ENCODE peak calls at places on chromosomes 7 and 10, in five cellular contexts. D is fibroblast of lung, H is pancreas, K is coronary artery, V is H9. S is an unnamed sample.

GRCh38 chr7:130008941-130009847 is 42.0 kb downstream of the ZC3HC1 start:
- DNase-seq in D (no peak), H (peak), K (no peak), V (peak), S (no peak)

GRCh38 chr7:130141858-130142653 is 63.1 kb downstream of the TMEM209 start:
- DNase-seq in D (no peak), H (no peak), K (no peak), V (no peak), S (peak)

GRCh38 chr7:74453321-74454011 is at the start of gene GTF2IRD1:
- DNase-seq in D (peak), H (peak), K (no peak), V (peak), S (peak)

GRCh38 chr10:133608855-133609254 is 17.7 kb downstream of the FRG2B start:
- DNase-seq in D (no peak), H (no peak), K (no peak), V (no peak), S (no peak)

GRCh38 chr7:92717982-92718716 is 118.2 kb downstream of the CDK6 start:
- DNase-seq in D (peak), H (peak), K (peak), V (no peak), S (no peak)

GRCh38 chr10:89651205-89651915 is 6.3 kb upstream of the PANK1 start:
- DNase-seq in D (no peak), H (no peak), K (no peak), V (no peak), S (no peak)

GRCh38 chr10:87636313-87636915 is 23.3 kb upstream of the PAPSS2 start:
- DNase-seq in D (no peak), H (no peak), K (no peak), V (no peak), S (no peak)

GRCh38 chr10:71726673-71727428 is 7.3 kb upstream of the C10orf105 start:
- DNase-seq in D (no peak), H (no peak), K (no peak), V (no peak), S (no peak)

GRCh38 chr7:35415411-35415822 is 161.5 kb upstream of the TBX20 start:
- DNase-seq in D (no peak), H (no peak), K (no peak), V (no peak), S (no peak)

GRCh38 chr10:132371641-132372081 is 25.3 kb upstream of the PWWP2B start:
- DNase-seq in D (no peak), H (peak), K (no peak), V (no peak), S (no peak)

GRCh38 chr10:61834519-61834918 is 67.0 kb upstream of the ARID5B start:
- DNase-seq in D (no peak), H (no peak), K (no peak), V (no peak), S (no peak)

GRCh38 chr10:106189254-106189653 is 975.3 kb downstream of the SORCS1 start:
- DNase-seq in D (peak), H (no peak), K (no peak), V (peak), S (peak)

GRCh38 chr7:28298870-28299484 is 113.3 kb upstream of the CREB5 start:
- DNase-seq in D (peak), H (no peak), K (no peak), V (peak), S (peak)

GRCh38 chr7:44063894-44064651 is 1.3 kb downstream of the PGAM2 start:
- DNase-seq in D (no peak), H (peak), K (peak), V (peak), S (no peak)

GRCh38 chr10:478471-479245 is 210.8 kb downstream of the DIP2C start:
- DNase-seq in D (no peak), H (no peak), K (peak), V (peak), S (no peak)

GRCh38 chr10:126118476-126118875 is 222.1 kb downstream of the FANK1 start:
- DNase-seq in D (no peak), H (no peak), K (no peak), V (no peak), S (no peak)

GRCh38 chr7:68235937-68236336 is 1239.3 kb downstream of the TYW1 start:
- DNase-seq in D (no peak), H (no peak), K (no peak), V (no peak), S (no peak)

GRCh38 chr10:78470267-78471103 is 436.8 kb downstream of the RPS24 start:
- DNase-seq in D (no peak), H (no peak), K (no peak), V (no peak), S (no peak)

GRCh38 chr10:4867520-4868356 is 41.7 kb downstream of the AKR1E2 start:
- DNase-seq in D (no peak), H (no peak), K (no peak), V (no peak), S (no peak)

GRCh38 chr10:92891885-92892705 is 43.8 kb downstream of the EXOC6 start:
- DNase-seq in D (peak), H (peak), K (no peak), V (peak), S (no peak)

GRCh38 chr7:84022686-84023308 is 171.8 kb downstream of the SEMA3A start:
- DNase-seq in D (no peak), H (no peak), K (no peak), V (no peak), S (no peak)

GRCh38 chr7:5622286-5622685 is 159.2 kb downstream of the RNF216 start:
- DNase-seq in D (no peak), H (no peak), K (no peak), V (no peak), S (no peak)

GRCh38 chr7:6430271-6430940 is 17.3 kb downstream of the DAGLB start:
- DNase-seq in D (peak), H (no peak), K (no peak), V (no peak), S (no peak)

GRCh38 chr10:111104811-111105210 is 28.0 kb downstream of the ADRA2A start:
- DNase-seq in D (no peak), H (no peak), K (no peak), V (no peak), S (no peak)

GRCh38 chr10:114307731-114308130 is 68.7 kb downstream of the VWA2 start:
- DNase-seq in D (no peak), H (no peak), K (peak), V (no peak), S (no peak)

GRCh38 chr10:133332936-133333699 is 3.6 kb downstream of the CALY start:
- DNase-seq in D (no peak), H (no peak), K (no peak), V (no peak), S (no peak)

GRCh38 chr7:24406053-24406561 is 122.1 kb downstream of the NPY start:
- DNase-seq in D (no peak), H (no peak), K (no peak), V (peak), S (no peak)

GRCh38 chr7:98848918-98849317 is 20.9 kb downstream of the TMEM130 start:
- DNase-seq in D (no peak), H (no peak), K (no peak), V (no peak), S (no peak)

GRCh38 chr10:32112055-32112454 is 55.8 kb upstream of the KIF5B start:
- DNase-seq in D (peak), H (no peak), K (no peak), V (no peak), S (no peak)

GRCh38 chr7:23349484-23350157 is 50.5 kb downstream of the MALSU1 start:
- DNase-seq in D (peak), H (no peak), K (no peak), V (no peak), S (no peak)

GRCh38 chr10:5895804-5896203 is 5.8 kb downstream of the FBH1 start:
- DNase-seq in D (no peak), H (no peak), K (no peak), V (no peak), S (no peak)

GRCh38 chr7:116576350-116577319 is 51.8 kb downstream of the CAV1 start:
- DNase-seq in D (peak), H (no peak), K (no peak), V (no peak), S (no peak)

GRCh38 chr7:156947120-156947843 is 2.2 kb upstream of the NOM1 start:
- DNase-seq in D (no peak), H (no peak), K (no peak), V (no peak), S (no peak)

GRCh38 chr10:352476-353235 is 217.4 kb downstream of the ZMYND11 start:
- DNase-seq in D (no peak), H (no peak), K (no peak), V (no peak), S (no peak)

GRCh38 chr10:14072541-14072940 is 258.2 kb downstream of the FRMD4A start:
- DNase-seq in D (no peak), H (no peak), K (no peak), V (no peak), S (no peak)

DNA sequence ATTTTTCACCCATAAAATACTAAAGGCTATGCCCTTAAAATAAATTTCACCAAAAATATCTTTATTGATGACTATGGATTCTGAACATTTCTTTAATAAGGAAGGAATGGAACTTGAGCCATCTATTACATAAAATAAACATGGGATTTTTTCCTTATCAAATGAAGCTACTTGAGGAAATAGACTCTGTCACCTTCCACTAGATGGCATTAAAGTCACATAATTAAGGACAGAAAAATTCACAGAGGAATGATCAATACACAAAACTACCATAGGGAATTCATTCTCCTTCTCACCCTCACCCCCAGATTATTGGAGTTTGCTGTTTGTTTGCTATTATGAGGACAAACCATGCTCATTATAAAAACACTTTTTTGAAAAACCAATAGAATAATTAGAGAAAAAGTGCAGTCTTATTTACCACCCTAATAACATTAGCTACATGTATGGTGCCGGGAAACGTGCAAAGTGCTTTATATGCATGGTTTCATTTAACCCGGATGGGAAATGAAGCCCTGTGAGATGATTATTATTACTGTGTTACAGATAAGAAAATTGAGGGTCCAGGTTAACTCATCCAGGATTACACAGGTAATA is 21.1 kb upstream of the FOXI2 start:
- DNase-seq in D (peak), H (no peak), K (no peak), V (no peak), S (no peak)
- TF ChIP-seq CTCF in D (no peak), H (no peak), K (no peak), V (peak), S (peak)

DNA sequence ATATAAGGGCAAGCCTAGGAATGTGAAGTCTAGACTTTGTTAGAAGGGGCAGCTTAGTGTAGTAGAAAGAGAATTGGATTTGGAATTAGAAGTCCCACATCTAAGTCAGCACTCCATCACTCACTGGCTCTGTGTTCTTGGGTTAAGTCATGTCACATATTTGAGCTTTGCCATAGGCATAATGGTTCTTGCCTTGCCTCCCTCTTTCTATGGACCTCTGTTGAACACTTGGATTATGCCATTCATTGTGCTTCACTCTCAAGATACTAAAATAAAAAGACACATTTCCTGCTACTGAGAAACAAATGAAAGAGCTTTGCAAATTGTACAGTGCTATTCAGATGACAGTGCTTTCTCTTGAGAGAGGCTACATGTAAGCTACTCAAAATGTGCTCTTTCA is 35.9 kb downstream of the SEC23IP start:
- DNase-seq in D (no peak), H (no peak), K (no peak), V (no peak), S (no peak)
- TF ChIP-seq CTCF in D (no peak), H (no peak), K (no peak), V (no peak), S (no peak)

DNA sequence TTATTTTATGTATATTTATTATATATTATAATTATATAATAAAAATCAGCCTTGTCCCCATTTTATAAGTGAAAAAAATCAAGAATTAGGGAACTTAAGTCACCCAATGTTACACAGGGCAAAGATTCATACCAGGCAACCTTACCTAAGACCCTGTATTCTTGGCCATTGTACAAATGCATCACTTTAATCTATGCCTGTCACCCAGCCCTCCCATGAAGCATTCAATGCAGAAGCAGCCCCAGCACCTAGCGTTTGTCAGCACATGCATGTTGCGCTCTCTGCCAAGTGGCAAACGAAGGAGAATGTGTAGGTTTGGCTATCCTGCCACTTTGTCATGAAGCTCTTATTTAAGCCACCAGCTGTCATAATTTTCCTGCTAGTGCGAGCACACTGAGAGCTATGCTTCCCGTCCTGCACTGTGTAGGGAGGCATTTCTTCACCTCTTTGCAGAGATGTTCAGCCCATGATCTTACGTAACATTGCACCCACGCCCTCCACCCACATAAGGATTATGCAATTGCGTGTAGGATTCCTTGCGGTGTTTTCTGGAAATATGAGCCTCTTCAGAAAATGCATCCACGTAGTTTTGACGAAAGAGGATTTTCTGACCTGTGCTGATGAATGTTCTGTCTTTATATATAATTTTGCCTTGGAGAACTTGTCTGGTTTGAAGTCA is 7.7 kb upstream of the COBL start:
- DNase-seq in D (peak), H (no peak), K (no peak), V (no peak), S (no peak)
- TF ChIP-seq CTCF in D (no peak), H (no peak), K (no peak), V (no peak), S (no peak)

GRCh38 chr7:12951397-12951801 is 264.0 kb downstream of the ARL4A start:
- DNase-seq in D (peak), H (no peak), K (no peak), V (no peak), S (no peak)

GRCh38 chr7:12949060-12950045 is 261.9 kb downstream of the ARL4A start:
- DNase-seq in D (peak), H (no peak), K (no peak), V (no peak), S (no peak)

GRCh38 chr7:12957487-12957886 is 270.1 kb downstream of the ARL4A start:
- DNase-seq in D (no peak), H (no peak), K (no peak), V (no peak), S (no peak)

GRCh38 chr7:12954374-12954773 is 266.9 kb downstream of the ARL4A start:
- DNase-seq in D (no peak), H (no peak), K (no peak), V (no peak), S (no peak)
- TF ChIP-seq CTCF in D (no peak), H (no peak), K (no peak), V (no peak), S (no peak)

S was measured in nephron progenitor cell.